ENCODE peak calls at places on chromosomes 3 and 15, in four cellular contexts. S, Y, P and M are unnamed samples.

GRCh38 chr15:78200276-78200930 is 34.0 kb downstream of the ACSBG1 start:
- DNase-seq in P (no peak), Y (no peak), S (no peak), M (no peak)

GRCh38 chr15:64089553-64090280 is 3.9 kb downstream of the CIAO2A start:
- DNase-seq in Y (no peak), P (no peak), S (no peak), M (no peak)

GRCh38 chr3:51675201-51675611 is 4.2 kb downstream of the TEX264 start:
- DNase-seq in P (peak), Y (no peak), S (peak), M (peak)

GRCh38 chr15:98965597-98965996 is 42.0 kb downstream of the PGPEP1L start:
- DNase-seq in P (no peak), Y (no peak), S (no peak), M (no peak)

GRCh38 chr3:73926360-73927202 is 301.8 kb upstream of the PDZRN3 start:
- DNase-seq in P (no peak), S (no peak), Y (no peak), M (no peak)

GRCh38 chr15:36133686-36134085 is 445.7 kb upstream of the CDIN1 start:
- DNase-seq in P (no peak), S (no peak), Y (peak), M (no peak)

GRCh38 chr3:150348500-150348899 is 59.6 kb upstream of the TSC22D2 start:
- DNase-seq in Y (peak), S (peak), P (no peak), M (peak)

GRCh38 chr3:183082355-183082915 is 16.9 kb downstream of the MCCC1 start:
- DNase-seq in P (no peak), S (no peak), Y (no peak), M (no peak)

GRCh38 chr15:81710328-81710727 is 335.5 kb downstream of the MEX3B start:
- DNase-seq in Y (no peak), P (no peak), S (no peak), M (no peak)

GRCh38 chr3:190534386-190534785 is 20.5 kb downstream of the IL1RAP start:
- DNase-seq in P (no peak), S (no peak), Y (no peak), M (no peak)

GRCh38 chr3:23873941-23874340 is 42.8 kb downstream of the NKIRAS1 start:
- DNase-seq in S (peak), P (no peak), Y (no peak), M (no peak)

GRCh38 chr15:97482521-97482920 is 478.0 kb upstream of the ARRDC4 start:
- DNase-seq in P (no peak), S (no peak), Y (no peak), M (no peak)

GRCh38 chr3:196138927-196139680 is 57.2 kb upstream of the TFRC start:
- DNase-seq in P (no peak), Y (no peak), S (peak), M (no peak)

GRCh38 chr15:40295297-40295696 is 12.4 kb upstream of the ANKRD63 start:
- DNase-seq in S (no peak), P (no peak), Y (no peak), M (no peak)

GRCh38 chr15:49843725-49844124 is 222.9 kb downstream of the DTWD1 start:
- DNase-seq in Y (no peak), P (no peak), S (no peak), M (no peak)

GRCh38 chr3:184377374-184377773 is 633 bp downstream of the THPO start:
- DNase-seq in P (no peak), Y (no peak), S (no peak), M (no peak)

GRCh38 chr3:127161236-127161635 is 31.7 kb upstream of the PRR23E start:
- DNase-seq in S (no peak), Y (no peak), P (no peak), M (no peak)

GRCh38 chr3:12049675-12050074 is 45.5 kb downstream of the SYN2 start:
- DNase-seq in Y (no peak), S (peak), P (no peak), M (no peak)

GRCh38 chr3:72767927-72768880 is 80.0 kb downstream of the SHQ1 start:
- DNase-seq in S (no peak), P (peak), Y (no peak), M (no peak)

GRCh38 chr15:77039217-77039533 is 31.7 kb downstream of the TSPAN3 start:
- DNase-seq in S (no peak), P (no peak), Y (no peak), M (no peak)

GRCh38 chr3:53211704-53212702 is 43.8 kb downstream of the TKT start:
- DNase-seq in S (no peak), Y (no peak), P (no peak), M (no peak)

GRCh38 chr3:127707777-127708438 is 35.2 kb downstream of the ABTB1 start:
- DNase-seq in S (no peak), Y (no peak), P (no peak), M (no peak)